ENCODE peak calls at places on chromosomes 7 and 10, in ten cellular contexts. Q, D, X, E, V, I, B, H, K and F are unnamed samples.

GRCh38 chr7:3862774-3863173 is 561.7 kb downstream of the SDK1 start:
- DNase-seq in Q (no peak), D (no peak), X (no peak), E (no peak), V (no peak), I (no peak), B (no peak), H (no peak), K (no peak), F (no peak)

GRCh38 chr10:120432209-120432608 is 24.8 kb upstream of the PLPP4 start:
- DNase-seq in Q (no peak), D (no peak), X (no peak), E (no peak), V (no peak), I (no peak), B (no peak), H (no peak), K (no peak), F (peak; percentile 31)

GRCh38 chr7:13651167-13651566 is 338.3 kb downstream of the ETV1 start:
- DNase-seq in Q (no peak), D (no peak), X (no peak), E (no peak), V (no peak), I (no peak), B (peak; percentile 15), H (no peak), K (no peak), F (no peak)

GRCh38 chr10:16612148-16612742 is 90.6 kb upstream of the C1QL3 start:
- DNase-seq in Q (no peak), D (no peak), X (no peak), E (peak; percentile 47), V (peak; percentile 16), I (no peak), B (peak; percentile 60), H (peak; percentile 40), K (peak; percentile 75), F (no peak)

GRCh38 chr10:125161570-125162139 is 1.3 kb upstream of the CTBP2 start:
- DNase-seq in Q (no peak), D (no peak), X (no peak), E (peak; percentile 49), V (no peak), I (no peak), B (peak; percentile 66), H (no peak), K (peak; percentile 55), F (peak; percentile 63)

GRCh38 chr10:89274928-89275327 is 23.4 kb upstream of the LIPA start:
- DNase-seq in Q (no peak), D (no peak), X (no peak), E (no peak), V (no peak), I (no peak), B (peak; percentile 56), H (no peak), K (no peak), F (no peak)

GRCh38 chr7:158812684-158813083 is 16.6 kb downstream of the ESYT2 start:
- DNase-seq in Q (no peak), D (peak; percentile 54), X (no peak), E (no peak), V (no peak), I (no peak), B (no peak), H (peak; percentile 91), K (no peak), F (no peak)

GRCh38 chr7:29881724-29882123 is 75.4 kb downstream of the WIPF3 start:
- DNase-seq in Q (no peak), D (no peak), X (no peak), E (no peak), V (no peak), I (no peak), B (no peak), H (no peak), K (peak; percentile 48), F (no peak)

GRCh38 chr7:106542550-106543220 is 118.3 kb downstream of the CCDC71L start:
- DNase-seq in Q (peak; percentile 69), D (no peak), X (no peak), E (peak; percentile 96), V (no peak), I (no peak), B (peak; percentile 94), H (peak; percentile 43), K (peak; percentile 66), F (peak; percentile 62)